ENCODE peak calls at places on chromosome 19, in six cellular contexts. H is A549, V is IMR-90, C is heart left ventricle, T is esophagus squamous epithelium, X is NB4. U is an unnamed sample.

GRCh38 chr19:8457209-8457608 is 12.4 kb downstream of the HNRNPM start:
- DNase-seq in X (no peak), V (no peak), H (no peak), T (no peak), C (no peak), U (no peak)

GRCh38 chr19:44401108-44401786 is at the start of gene ZNF285:
- DNase-seq in V (peak; percentile 95), T (no peak), H (peak; percentile 99), C (peak; percentile 97), X (no peak), U (peak; percentile 89)

GRCh38 chr19:55398200-55398947 is 9.2 kb downstream of the UBE2S start:
- DNase-seq in C (no peak), H (no peak), T (no peak), X (no peak), V (no peak), U (no peak)

GRCh38 chr19:33698576-33699435 is 77.1 kb downstream of the CHST8 start:
- DNase-seq in H (no peak), V (no peak), T (no peak), C (no peak), X (no peak), U (no peak)

GRCh38 chr19:10389863-10390262 is 9.5 kb upstream of the TYK2 start:
- DNase-seq in X (peak; percentile 76), C (no peak), T (no peak), V (no peak), H (no peak), U (no peak)

GRCh38 chr19:10412257-10412977 is 7.9 kb upstream of the PDE4A start:
- DNase-seq in C (no peak), H (no peak), T (no peak), V (no peak), X (peak; percentile 81), U (no peak)

GRCh38 chr19:934865-935422 is 9.1 kb downstream of the ARID3A start:
- DNase-seq in V (peak; percentile 49), C (peak; percentile 92), X (no peak), T (no peak), H (peak; percentile 38), U (peak; percentile 68)

GRCh38 chr19:17865364-17866311 is 5.9 kb downstream of the RPL18A start:
- DNase-seq in X (peak; percentile 54), H (peak; percentile 67), T (no peak), C (no peak), V (no peak), U (no peak)

GRCh38 chr19:51364200-51365106 is 1.7 kb downstream of the ETFB start:
- DNase-seq in C (no peak), T (no peak), H (peak; percentile 70), V (no peak), X (no peak), U (no peak)

GRCh38 chr19:55133639-55134444 is 15.2 kb downstream of the TNNT1 start:
- DNase-seq in H (no peak), T (no peak), X (no peak), C (no peak), V (no peak), U (no peak)

GRCh38 chr19:29264897-29265296 is 51.9 kb upstream of the UQCRFS1 start:
- DNase-seq in H (no peak), X (no peak), T (no peak), C (no peak), V (no peak), U (peak; percentile 48)

GRCh38 chr19:8609210-8610040 is 1.1 kb downstream of the ADAMTS10 start:
- DNase-seq in X (peak; percentile 94), T (no peak), C (peak; percentile 76), H (peak; percentile 91), V (peak; percentile 60), U (no peak)

GRCh38 chr19:35262101-35262761 is 6.5 kb upstream of the USF2 start:
- DNase-seq in X (no peak), H (no peak), T (no peak), V (no peak), C (no peak), U (peak; percentile 82)
- TF ChIP-seq POLR2A in X (no peak), H (peak; percentile 22), T (no peak), V (no peak), C (no peak), U (no peak)

DNA sequence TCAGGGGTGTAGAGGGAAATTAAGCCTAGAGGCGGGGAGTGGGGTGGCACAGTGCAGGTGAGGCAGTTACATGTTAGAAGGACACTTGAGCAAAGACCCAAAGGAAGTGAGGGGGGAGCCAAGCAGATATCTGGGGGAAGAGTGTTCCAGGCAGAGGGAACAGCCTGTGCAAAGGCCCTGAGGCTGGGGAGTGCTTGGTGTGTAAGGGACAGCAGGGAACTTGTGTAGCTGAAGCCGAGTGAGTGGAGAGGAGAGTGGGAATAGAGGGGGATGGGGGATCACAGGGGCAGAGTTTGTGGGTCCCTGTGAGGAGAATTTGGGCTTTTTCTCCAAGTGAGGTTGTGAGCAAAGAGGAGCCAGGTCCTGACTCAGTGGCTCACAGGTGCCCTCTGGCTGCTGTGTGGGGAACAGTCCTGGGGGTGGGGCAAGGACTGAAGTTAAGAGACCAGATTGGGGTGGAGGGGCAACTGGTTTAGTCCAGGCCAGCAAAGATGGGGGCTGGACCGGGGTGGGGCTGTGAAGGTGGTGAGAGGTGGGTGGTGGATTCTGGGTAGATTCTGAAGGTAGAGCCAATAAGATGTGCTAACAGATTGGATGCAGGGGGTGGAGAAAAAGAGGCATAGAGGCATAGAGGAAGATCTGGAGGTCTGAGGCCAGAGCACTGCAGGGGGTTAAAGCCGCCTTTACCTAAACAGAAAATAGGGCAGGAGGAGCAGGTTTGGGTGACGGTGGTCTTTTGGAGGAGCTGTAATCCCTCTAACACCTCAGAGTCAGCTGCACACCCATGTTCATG is 75.3 kb downstream of the CACNA1A start:
- DNase-seq in C (no peak), H (peak; percentile 43), V (peak; percentile 42), X (peak; percentile 46), T (no peak), U (no peak)
- TF ChIP-seq CTCF in C (peak; percentile 45), H (peak; percentile 45), V (peak; percentile 78), X (peak; percentile 80), T (peak; percentile 49), U (no peak)

GRCh38 chr19:16540948-16541347 is 1.3 kb downstream of the CHERP start:
- DNase-seq in V (no peak), H (no peak), T (no peak), C (no peak), X (no peak), U (no peak)
- H3K4me3 ChIP-seq in V (peak overlapping the region; percentile 86), H (peak overlapping the region; percentile 82), T (peak overlapping the region; percentile 79), C (no peak overlapping the region), X (peak overlapping the region; percentile 97), U (no peak overlapping the region)

GRCh38 chr19:21402303-21402985 is 5.5 kb downstream of the ZNF493 start:
- DNase-seq in C (no peak), H (no peak), X (no peak), T (no peak), V (no peak), U (no peak)

GRCh38 chr19:21398851-21399250 is 1.9 kb downstream of the ZNF493 start:
- DNase-seq in T (no peak), C (no peak), V (peak; percentile 1), H (no peak), X (no peak), U (no peak)

GRCh38 chr19:21396121-21396520 is 812 bp upstream of the ZNF493 start:
- DNase-seq in H (no peak), C (no peak), T (no peak), X (no peak), V (no peak), U (no peak)

GRCh38 chr19:21396893-21397572 is at the start of gene ZNF493:
- DNase-seq in C (peak; percentile 95), X (peak; percentile 96), H (peak; percentile 58), T (peak; percentile 61), V (peak; percentile 92), U (peak; percentile 96)
- TF ChIP-seq POLR2A in C (no peak), X (peak; percentile 82), H (no peak), T (peak; percentile 71), V (peak; percentile 51), U (no peak)

U was measured in lower leg skin.